ENCODE peak calls at places on chromosomes 2 and 18, in nine cellular contexts. One of them, this sample, is unnamed.

GRCh38 chr2:110748489-110748867 is 16.1 kb downstream of the ACOXL start:
- DNase-seq in pancreas: no peak
- DNase-seq in ovary: no peak
- DNase-seq in uterus: no peak
- DNase-seq in choroid plexus epithelial cell: no peak
- DNase-seq in heart left ventricle: no peak
- DNase-seq in foreskin fibroblast: no peak
- DNase-seq in GM12878: peak
- DNase-seq in adrenal gland: no peak
- DNase-seq in this sample: no peak

GRCh38 chr2:219661197-219661954 is 33.9 kb downstream of the SLC4A3 start:
- DNase-seq in pancreas: no peak
- DNase-seq in ovary: no peak
- DNase-seq in uterus: no peak
- DNase-seq in choroid plexus epithelial cell: peak
- DNase-seq in heart left ventricle: no peak
- DNase-seq in foreskin fibroblast: no peak
- DNase-seq in GM12878: peak
- DNase-seq in adrenal gland: no peak
- DNase-seq in this sample: peak

GRCh38 chr18:49238433-49239042 is 221.9 kb downstream of the DYM start:
- DNase-seq in pancreas: no peak
- DNase-seq in ovary: no peak
- DNase-seq in uterus: no peak
- DNase-seq in choroid plexus epithelial cell: peak
- DNase-seq in heart left ventricle: no peak
- DNase-seq in foreskin fibroblast: no peak
- DNase-seq in GM12878: no peak
- DNase-seq in adrenal gland: peak
- DNase-seq in this sample: peak

GRCh38 chr2:4981802-4982409 is 710.3 kb upstream of the SOX11 start:
- DNase-seq in pancreas: no peak
- DNase-seq in ovary: no peak
- DNase-seq in uterus: no peak
- DNase-seq in choroid plexus epithelial cell: no peak
- DNase-seq in heart left ventricle: no peak
- DNase-seq in foreskin fibroblast: no peak
- DNase-seq in GM12878: no peak
- DNase-seq in adrenal gland: no peak
- DNase-seq in this sample: no peak

GRCh38 chr18:75036941-75037516 is 171.9 kb downstream of the PTGR3 start:
- DNase-seq in pancreas: no peak
- DNase-seq in ovary: no peak
- DNase-seq in uterus: no peak
- DNase-seq in choroid plexus epithelial cell: no peak
- DNase-seq in heart left ventricle: no peak
- DNase-seq in foreskin fibroblast: peak
- DNase-seq in GM12878: no peak
- DNase-seq in adrenal gland: no peak
- DNase-seq in this sample: peak

GRCh38 chr2:113138428-113139322 is 11.3 kb downstream of the IL1RN start:
- DNase-seq in pancreas: peak
- DNase-seq in ovary: no peak
- DNase-seq in uterus: no peak
- DNase-seq in choroid plexus epithelial cell: peak
- DNase-seq in heart left ventricle: peak
- DNase-seq in foreskin fibroblast: peak
- DNase-seq in GM12878: peak
- DNase-seq in adrenal gland: peak
- DNase-seq in this sample: peak

GRCh38 chr2:26400723-26401122 is 997 bp upstream of the DRC1 start:
- DNase-seq in pancreas: no peak
- DNase-seq in ovary: no peak
- DNase-seq in uterus: no peak
- DNase-seq in choroid plexus epithelial cell: no peak
- DNase-seq in heart left ventricle: no peak
- DNase-seq in foreskin fibroblast: no peak
- DNase-seq in GM12878: no peak
- DNase-seq in adrenal gland: no peak
- DNase-seq in this sample: no peak

GRCh38 chr2:28958689-28959088 is 22.4 kb upstream of the TOGARAM2 start:
- DNase-seq in pancreas: no peak
- DNase-seq in ovary: peak
- DNase-seq in uterus: peak
- DNase-seq in choroid plexus epithelial cell: peak
- DNase-seq in heart left ventricle: peak
- DNase-seq in foreskin fibroblast: peak
- DNase-seq in GM12878: peak
- DNase-seq in adrenal gland: peak
- DNase-seq in this sample: peak

GRCh38 chr2:61018319-61018750 is 280 bp upstream of the PUS10 start:
- DNase-seq in pancreas: no peak
- DNase-seq in ovary: no peak
- DNase-seq in uterus: no peak
- DNase-seq in choroid plexus epithelial cell: peak
- DNase-seq in heart left ventricle: no peak
- DNase-seq in foreskin fibroblast: no peak
- DNase-seq in GM12878: no peak
- DNase-seq in adrenal gland: no peak
- DNase-seq in this sample: no peak

GRCh38 chr18:58861353-58861752 is 3.3 kb upstream of the ZNF532 start:
- DNase-seq in pancreas: no peak
- DNase-seq in ovary: no peak
- DNase-seq in uterus: no peak
- DNase-seq in choroid plexus epithelial cell: no peak
- DNase-seq in heart left ventricle: no peak
- DNase-seq in foreskin fibroblast: no peak
- DNase-seq in GM12878: no peak
- DNase-seq in adrenal gland: no peak
- DNase-seq in this sample: peak

GRCh38 chr2:138964413-138964812 is 184.2 kb upstream of the NXPH2 start:
- DNase-seq in pancreas: no peak
- DNase-seq in ovary: no peak
- DNase-seq in uterus: no peak
- DNase-seq in choroid plexus epithelial cell: no peak
- DNase-seq in heart left ventricle: no peak
- DNase-seq in foreskin fibroblast: no peak
- DNase-seq in GM12878: no peak
- DNase-seq in adrenal gland: no peak
- DNase-seq in this sample: no peak

GRCh38 chr2:233021771-233022170 is 8.7 kb upstream of the NGEF start:
- DNase-seq in pancreas: no peak
- DNase-seq in ovary: no peak
- DNase-seq in uterus: no peak
- DNase-seq in choroid plexus epithelial cell: no peak
- DNase-seq in heart left ventricle: no peak
- DNase-seq in foreskin fibroblast: no peak
- DNase-seq in GM12878: no peak
- DNase-seq in adrenal gland: peak
- DNase-seq in this sample: no peak

GRCh38 chr18:10798727-10799435 is 273.1 kb downstream of the NAPG start:
- DNase-seq in pancreas: no peak
- DNase-seq in ovary: no peak
- DNase-seq in uterus: no peak
- DNase-seq in choroid plexus epithelial cell: peak
- DNase-seq in heart left ventricle: no peak
- DNase-seq in foreskin fibroblast: no peak
- DNase-seq in GM12878: no peak
- DNase-seq in adrenal gland: no peak
- DNase-seq in this sample: peak

GRCh38 chr2:155846249-155846648 is 486.3 kb downstream of the NR4A2 start:
- DNase-seq in pancreas: no peak
- DNase-seq in ovary: no peak
- DNase-seq in uterus: no peak
- DNase-seq in choroid plexus epithelial cell: no peak
- DNase-seq in heart left ventricle: no peak
- DNase-seq in foreskin fibroblast: no peak
- DNase-seq in GM12878: no peak
- DNase-seq in adrenal gland: no peak
- DNase-seq in this sample: no peak

GRCh38 chr2:145563752-145564615 is 1044.1 kb upstream of the ZEB2 start:
- DNase-seq in pancreas: peak
- DNase-seq in ovary: no peak
- DNase-seq in uterus: no peak
- DNase-seq in choroid plexus epithelial cell: peak
- DNase-seq in heart left ventricle: no peak
- DNase-seq in foreskin fibroblast: no peak
- DNase-seq in GM12878: no peak
- DNase-seq in adrenal gland: no peak
- DNase-seq in this sample: no peak

GRCh38 chr2:235614900-235615712 is 121.3 kb downstream of the AGAP1 start:
- DNase-seq in pancreas: no peak
- DNase-seq in ovary: peak
- DNase-seq in uterus: peak
- DNase-seq in choroid plexus epithelial cell: peak
- DNase-seq in heart left ventricle: peak
- DNase-seq in foreskin fibroblast: peak
- DNase-seq in GM12878: no peak
- DNase-seq in adrenal gland: peak
- DNase-seq in this sample: peak

GRCh38 chr2:222057249-222058073 is 241.3 kb downstream of the PAX3 start:
- DNase-seq in pancreas: no peak
- DNase-seq in ovary: no peak
- DNase-seq in uterus: no peak
- DNase-seq in choroid plexus epithelial cell: peak
- DNase-seq in heart left ventricle: no peak
- DNase-seq in foreskin fibroblast: no peak
- DNase-seq in GM12878: no peak
- DNase-seq in adrenal gland: no peak
- DNase-seq in this sample: peak

GRCh38 chr2:8704906-8705305 is 23.1 kb downstream of the ID2 start:
- DNase-seq in pancreas: no peak
- DNase-seq in ovary: no peak
- DNase-seq in uterus: no peak
- DNase-seq in choroid plexus epithelial cell: peak
- DNase-seq in heart left ventricle: no peak
- DNase-seq in foreskin fibroblast: no peak
- DNase-seq in GM12878: no peak
- DNase-seq in adrenal gland: no peak
- DNase-seq in this sample: no peak

GRCh38 chr2:8697190-8697589 is 15.3 kb downstream of the ID2 start:
- DNase-seq in pancreas: no peak
- DNase-seq in ovary: no peak
- DNase-seq in uterus: no peak
- DNase-seq in choroid plexus epithelial cell: no peak
- DNase-seq in heart left ventricle: no peak
- DNase-seq in foreskin fibroblast: no peak
- DNase-seq in GM12878: no peak
- DNase-seq in adrenal gland: no peak
- DNase-seq in this sample: no peak

DNA sequence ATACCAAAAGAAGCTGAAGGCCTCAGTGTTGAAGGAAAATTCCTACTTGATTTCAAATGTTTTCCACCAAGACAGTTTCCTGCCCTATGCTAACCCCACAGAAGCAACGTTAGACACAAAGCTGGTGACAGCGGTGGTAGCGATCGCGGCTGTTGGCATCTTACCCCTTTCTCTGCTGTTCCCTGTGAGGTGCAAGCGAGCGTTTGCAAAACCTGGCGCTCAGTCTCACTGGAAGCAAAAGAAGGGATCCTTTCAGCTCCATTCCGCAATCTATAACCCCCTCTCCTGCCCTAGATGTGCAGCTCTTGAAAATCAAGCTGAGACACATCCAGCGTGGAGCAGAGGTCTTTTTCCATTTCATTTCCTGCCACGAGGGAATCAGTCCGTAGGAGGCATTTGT is 20.1 kb downstream of the ID2 start:
- DNase-seq in pancreas: no peak
- DNase-seq in ovary: no peak
- DNase-seq in uterus: no peak
- DNase-seq in choroid plexus epithelial cell: no peak
- DNase-seq in heart left ventricle: no peak
- DNase-seq in foreskin fibroblast: no peak
- DNase-seq in GM12878: no peak
- DNase-seq in adrenal gland: no peak
- DNase-seq in this sample: no peak
- TF ChIP-seq CTCF in pancreas: no peak
- TF ChIP-seq CTCF in ovary: no peak
- TF ChIP-seq CTCF in uterus: no peak
- TF ChIP-seq CTCF in choroid plexus epithelial cell: no peak
- TF ChIP-seq CTCF in heart left ventricle: no peak
- TF ChIP-seq CTCF in foreskin fibroblast: no peak
- TF ChIP-seq CTCF in GM12878: no peak
- TF ChIP-seq CTCF in adrenal gland: no peak
- TF ChIP-seq CTCF in this sample: no peak

DNA sequence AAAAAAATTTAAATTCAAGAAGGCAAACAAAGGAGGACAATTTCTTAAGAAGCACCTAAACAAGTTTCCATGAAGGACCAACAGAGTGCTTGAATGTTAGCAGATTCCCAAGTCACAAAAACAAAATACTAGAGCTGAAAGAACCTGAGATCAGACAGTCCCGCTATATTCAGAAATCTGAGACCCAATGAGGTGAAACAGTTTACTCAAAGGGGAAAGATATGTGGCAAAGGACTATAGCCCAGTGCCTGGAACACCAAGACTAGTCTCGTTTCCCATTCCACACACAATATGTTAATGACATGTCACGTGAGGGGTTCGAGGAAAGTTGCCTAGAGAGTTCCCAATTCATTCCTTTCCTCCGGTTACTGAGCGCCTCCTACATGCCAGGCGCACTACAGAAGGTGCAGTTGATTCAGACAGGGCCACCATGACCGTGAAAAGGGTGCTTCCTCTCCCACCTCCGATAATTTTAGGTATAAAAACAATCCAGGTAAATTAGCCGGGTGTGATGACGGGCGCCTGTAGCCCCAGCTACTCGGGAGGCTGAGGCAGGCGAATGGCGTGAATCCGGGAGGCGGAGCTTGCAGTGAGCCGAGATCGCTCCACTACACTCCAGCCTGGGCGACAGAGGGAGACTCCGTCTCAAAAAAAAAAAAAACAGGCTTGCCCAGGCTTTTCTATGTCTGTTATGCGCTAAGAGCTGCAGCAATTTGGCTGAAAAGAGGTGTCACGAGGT is 617 bp downstream of the SRBD1 start:
- DNase-seq in pancreas: peak
- DNase-seq in ovary: peak
- DNase-seq in uterus: peak
- DNase-seq in choroid plexus epithelial cell: peak
- DNase-seq in heart left ventricle: peak
- DNase-seq in foreskin fibroblast: peak
- DNase-seq in GM12878: peak
- DNase-seq in adrenal gland: peak
- DNase-seq in this sample: peak
- H3K4me3 ChIP-seq in pancreas: peak
- H3K4me3 ChIP-seq in ovary: peak
- H3K4me3 ChIP-seq in uterus: peak
- H3K4me3 ChIP-seq in choroid plexus epithelial cell: peak
- H3K4me3 ChIP-seq in heart left ventricle: peak
- H3K4me3 ChIP-seq in foreskin fibroblast: peak
- H3K4me3 ChIP-seq in GM12878: peak
- H3K4me3 ChIP-seq in adrenal gland: peak
- H3K4me3 ChIP-seq in this sample: peak

GRCh38 chr18:46369323-46369722 is 265.1 kb downstream of the HAUS1 start:
- DNase-seq in pancreas: no peak
- DNase-seq in ovary: no peak
- DNase-seq in uterus: no peak
- DNase-seq in choroid plexus epithelial cell: no peak
- DNase-seq in heart left ventricle: no peak
- DNase-seq in foreskin fibroblast: no peak
- DNase-seq in GM12878: no peak
- DNase-seq in adrenal gland: no peak
- DNase-seq in this sample: no peak
- TF ChIP-seq CTCF in pancreas: no peak
- TF ChIP-seq CTCF in ovary: no peak
- TF ChIP-seq CTCF in uterus: no peak
- TF ChIP-seq CTCF in choroid plexus epithelial cell: peak
- TF ChIP-seq CTCF in heart left ventricle: no peak
- TF ChIP-seq CTCF in foreskin fibroblast: no peak
- TF ChIP-seq CTCF in GM12878: no peak
- TF ChIP-seq CTCF in adrenal gland: no peak
- TF ChIP-seq CTCF in this sample: no peak

GRCh38 chr2:69139778-69140177 is 126.8 kb downstream of the ANTXR1 start:
- DNase-seq in pancreas: no peak
- DNase-seq in ovary: no peak
- DNase-seq in uterus: no peak
- DNase-seq in choroid plexus epithelial cell: no peak
- DNase-seq in heart left ventricle: no peak
- DNase-seq in foreskin fibroblast: no peak
- DNase-seq in GM12878: no peak
- DNase-seq in adrenal gland: no peak
- DNase-seq in this sample: no peak
- H3K4me3 ChIP-seq in pancreas: no peak
- H3K4me3 ChIP-seq in ovary: no peak
- H3K4me3 ChIP-seq in uterus: no peak
- H3K4me3 ChIP-seq in choroid plexus epithelial cell: no peak
- H3K4me3 ChIP-seq in heart left ventricle: no peak
- H3K4me3 ChIP-seq in foreskin fibroblast: no peak
- H3K4me3 ChIP-seq in GM12878: no peak
- H3K4me3 ChIP-seq in adrenal gland: no peak
- H3K4me3 ChIP-seq in this sample: no peak